ENCODE peak calls at places on chromosomes 3 and 15, in eight cellular contexts. Z is transverse colon; H is CD4-positive, alpha-beta T cell; T is mesothelial cell of epicardium; R is lower leg skin; C is HFF-Myc; A is kidney; J is foreskin fibroblast. B is an unnamed sample.

GRCh38 chr3:138946554-138947302 is at the start of the genes FOXL2 and FOXL2NB:
- DNase-seq in Z (no peak), H (no peak), T (no peak), R (no peak), C (no peak), A (peak; percentile 78), J (peak; percentile 72), B (peak; percentile 50)

GRCh38 chr3:115401891-115402501 is 221.3 kb upstream of the GAP43 start:
- DNase-seq in Z (no peak), H (no peak), T (no peak), R (no peak), C (no peak), A (no peak), J (peak; percentile 80), B (no peak)

GRCh38 chr3:104273046-104273649 is 1093.6 kb upstream of the ALCAM start:
- DNase-seq in Z (no peak), H (no peak), T (no peak), R (no peak), C (peak; percentile 1), A (no peak), J (peak; percentile 24), B (no peak)

GRCh38 chr15:73593278-73594074 is 39.7 kb downstream of the NPTN start:
- DNase-seq in Z (no peak), H (no peak), T (no peak), R (no peak), C (no peak), A (no peak), J (no peak), B (no peak)

GRCh38 chr3:41630708-41631107 is 331.2 kb downstream of the ULK4 start:
- DNase-seq in Z (no peak), H (no peak), T (no peak), R (no peak), C (no peak), A (no peak), J (no peak), B (no peak)

GRCh38 chr15:66803182-66803729 is 101.2 kb downstream of the SMAD6 start:
- DNase-seq in Z (peak; percentile 89), H (no peak), T (peak; percentile 74), R (peak; percentile 74), C (peak; percentile 91), A (peak; percentile 98), J (peak; percentile 100), B (peak; percentile 96)

GRCh38 chr15:70513818-70514217 is 249.5 kb downstream of the UACA start:
- DNase-seq in Z (no peak), H (no peak), T (no peak), R (no peak), C (no peak), A (no peak), J (no peak), B (no peak)

GRCh38 chr3:183252973-183253363 is at the start of gene B3GNT5:
- DNase-seq in Z (peak; percentile 90), H (peak; percentile 25), T (no peak), R (peak; percentile 72), C (no peak), A (peak; percentile 81), J (peak; percentile 67), B (peak; percentile 91)

GRCh38 chr3:120039642-120040610 is 54.3 kb downstream of the GSK3B start:
- DNase-seq in Z (no peak), H (no peak), T (no peak), R (no peak), C (no peak), A (no peak), J (no peak), B (no peak)

GRCh38 chr15:62066663-62067447 is at the start of gene C2CD4A:
- DNase-seq in Z (peak; percentile 83), H (peak; percentile 52), T (peak; percentile 40), R (peak; percentile 36), C (no peak), A (peak; percentile 95), J (peak; percentile 73), B (peak; percentile 96)

GRCh38 chr15:92231461-92231860 is 162.2 kb upstream of the ST8SIA2 start:
- DNase-seq in Z (no peak), H (no peak), T (no peak), R (no peak), C (no peak), A (no peak), J (no peak), B (no peak)

GRCh38 chr3:173745952-173746682 is 348.6 kb downstream of the NLGN1 start:
- DNase-seq in Z (no peak), H (no peak), T (no peak), R (no peak), C (no peak), A (no peak), J (peak; percentile 72), B (no peak)

GRCh38 chr3:34260266-34260990 is 462.0 kb downstream of the PDCD6IP start:
- DNase-seq in Z (peak; percentile 68), H (no peak), T (peak; percentile 42), R (no peak), C (peak; percentile 6), A (no peak), J (peak; percentile 65), B (peak; percentile 76)

GRCh38 chr3:98733055-98733777 is 29.9 kb upstream of the ST3GAL6 start:
- DNase-seq in Z (peak; percentile 13), H (no peak), T (peak; percentile 23), R (no peak), C (no peak), A (peak; percentile 78), J (peak; percentile 51), B (peak; percentile 35)

GRCh38 chr3:128073807-128074206 is 21.6 kb downstream of the SEC61A1 start:
- DNase-seq in Z (no peak), H (no peak), T (no peak), R (no peak), C (no peak), A (no peak), J (peak; percentile 56), B (no peak)

GRCh38 chr15:65192016-65192415 is 6.9 kb upstream of the CLPX start:
- DNase-seq in Z (no peak), H (no peak), T (no peak), R (no peak), C (no peak), A (no peak), J (no peak), B (no peak)

GRCh38 chr3:13148561-13149330 is 75.5 kb upstream of the IQSEC1 start:
- DNase-seq in Z (peak; percentile 6), H (no peak), T (no peak), R (no peak), C (no peak), A (peak; percentile 53), J (no peak), B (no peak)

GRCh38 chr3:13150624-13151023 is 77.4 kb upstream of the IQSEC1 start:
- DNase-seq in Z (no peak), H (no peak), T (no peak), R (no peak), C (no peak), A (peak; percentile 22), J (no peak), B (no peak)

GRCh38 chr3:13149331-13150203 is 76.3 kb upstream of the IQSEC1 start:
- DNase-seq in Z (peak; percentile 4), H (no peak), T (no peak), R (no peak), C (no peak), A (peak; percentile 45), J (no peak), B (no peak)

GRCh38 chr3:13157986-13158385 is 84.8 kb upstream of the IQSEC1 start:
- DNase-seq in Z (no peak), H (no peak), T (no peak), R (no peak), C (no peak), A (no peak), J (no peak), B (no peak)

DNA sequence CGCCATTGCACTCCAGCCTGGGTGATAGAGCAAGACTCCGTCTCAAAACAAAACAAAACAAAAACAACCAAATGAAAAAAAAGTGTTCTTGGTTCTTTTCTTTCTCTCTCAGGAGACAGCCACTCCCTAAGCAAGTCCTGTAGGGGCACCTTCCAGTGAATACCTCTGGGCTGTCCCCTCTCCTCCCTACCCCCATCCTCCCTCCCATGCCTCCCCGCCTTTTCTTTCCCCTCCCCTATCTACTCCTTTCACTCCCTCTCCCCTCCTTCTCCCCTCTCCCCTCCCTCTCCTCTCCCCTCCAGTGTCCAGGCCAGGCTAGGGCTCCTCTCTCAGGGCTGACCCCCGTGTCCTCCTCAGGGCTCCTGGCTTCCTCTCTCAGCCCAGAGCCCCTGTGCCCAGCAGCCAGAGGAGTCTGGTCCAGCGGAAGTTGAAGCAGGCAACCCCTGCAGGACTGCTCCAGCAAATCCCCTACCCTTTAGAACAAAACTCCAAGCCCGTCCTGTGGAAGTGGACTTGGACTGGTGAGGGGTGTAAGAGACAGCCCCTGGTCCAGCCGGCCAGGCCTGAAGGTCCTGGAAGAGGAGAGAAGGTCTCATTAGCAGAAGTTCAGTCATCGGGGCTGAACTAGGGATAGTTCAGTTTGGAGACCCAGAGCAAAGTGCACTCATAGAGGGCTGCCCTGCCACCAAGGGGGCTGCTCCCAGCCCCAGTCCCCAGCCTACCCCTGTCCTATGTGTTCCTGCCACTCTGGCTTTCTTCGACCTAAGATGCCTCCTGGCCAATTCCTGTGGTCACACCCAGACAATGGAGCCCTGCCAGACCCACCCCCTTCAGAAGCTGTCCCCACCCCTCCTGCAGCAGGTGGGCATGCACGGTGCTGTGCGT is 79.8 kb upstream of the IQSEC1 start:
- DNase-seq in Z (no peak), H (no peak), T (no peak), R (no peak), C (no peak), A (peak; percentile 34), J (no peak), B (no peak)
- TF ChIP-seq CTCF in Z (no peak), H (no peak), T (no peak), R (no peak), C (no peak), A (no peak), J (no peak), B (no peak)

DNA sequence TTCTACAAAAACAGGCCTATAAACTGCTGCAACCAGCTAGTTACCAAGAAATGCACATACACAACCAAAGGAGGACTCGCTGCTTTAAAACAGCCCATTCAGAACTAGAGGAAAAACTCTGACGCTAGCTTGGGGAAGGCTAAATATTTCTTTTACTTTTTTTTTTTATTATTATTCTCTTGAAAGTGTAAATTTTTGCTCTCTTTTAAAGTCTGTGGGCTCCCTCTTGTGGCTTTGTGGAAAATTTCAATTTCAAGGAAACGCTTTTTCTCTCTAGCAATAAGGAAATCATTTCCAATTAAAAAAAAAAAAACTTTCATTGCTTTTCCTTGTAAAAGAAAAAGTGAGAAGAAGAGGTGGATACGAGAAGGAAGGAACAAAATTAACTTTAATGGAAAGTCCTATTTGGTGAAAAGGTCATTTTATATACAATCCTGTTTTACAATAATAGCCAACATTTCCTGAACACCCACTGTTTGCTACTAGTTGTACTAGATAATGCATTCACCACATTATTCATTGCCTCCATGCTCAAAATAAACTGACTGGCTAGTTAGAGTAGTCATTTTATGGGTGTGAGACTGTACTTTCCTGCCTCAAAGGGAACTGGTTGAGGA is 51.2 kb upstream of the SAMMSON start:
- DNase-seq in Z (no peak), H (no peak), T (no peak), R (no peak), C (peak; percentile 19), A (no peak), J (peak; percentile 64), B (peak; percentile 11)
- TF ChIP-seq CTCF in Z (peak; percentile 54), H (peak; percentile 43), T (peak; percentile 79), R (no peak), C (peak; percentile 32), A (peak; percentile 50), J (peak; percentile 42), B (peak; percentile 35)

GRCh38 chr15:38895326-38896282 is 331.0 kb upstream of the RASGRP1 start:
- DNase-seq in Z (no peak), H (no peak), T (no peak), R (no peak), C (peak; percentile 32), A (no peak), J (peak; percentile 88), B (no peak)
- TF ChIP-seq CTCF in Z (no peak), H (no peak), T (no peak), R (no peak), C (no peak), A (no peak), J (no peak), B (no peak)

GRCh38 chr3:144429719-144430121 is 458.1 kb downstream of the DIPK2A start:
- DNase-seq in Z (no peak), H (no peak), T (no peak), R (no peak), C (no peak), A (no peak), J (peak; percentile 52), B (no peak)
- TF ChIP-seq CTCF in Z (no peak), H (no peak), T (no peak), R (no peak), C (no peak), A (no peak), J (no peak), B (no peak)